ENCODE peak calls at places on chromosomes 5 and 9, in ten cellular contexts. M, Y, S, P, F, N, V, Q, I and D are unnamed samples.

GRCh38 chr5:123099514-123100151 is 10.6 kb downstream of the PRDM6 start:
- DNase-seq in S (no peak), N (no peak), Y (no peak), P (no peak), M (no peak), I (no peak), F (peak), V (no peak), Q (no peak), D (no peak)

GRCh38 chr9:36386396-36386795 is 13.7 kb downstream of the RNF38 start:
- DNase-seq in N (no peak), S (no peak), I (no peak), P (no peak), Y (no peak), V (no peak), F (no peak), Q (no peak), M (no peak), D (no peak)

GRCh38 chr9:98798254-98798653 is 1.9 kb upstream of the ANKS6 start:
- DNase-seq in Q (no peak), I (no peak), P (no peak), S (no peak), V (no peak), Y (no peak), M (no peak), N (no peak), F (no peak), D (no peak)

GRCh38 chr9:114488398-114489129 is 16.7 kb downstream of the WHRN start:
- DNase-seq in P (no peak), V (no peak), M (peak), N (no peak), F (no peak), Q (no peak), I (no peak), Y (no peak), S (no peak), D (no peak)

GRCh38 chr9:133656211-133657119 is 20.3 kb downstream of the DBH start:
- DNase-seq in Q (no peak), P (no peak), I (no peak), M (no peak), Y (no peak), N (peak), F (no peak), S (no peak), V (no peak), D (no peak)

GRCh38 chr5:126884269-126884819 is 107.4 kb downstream of the LMNB1 start:
- DNase-seq in F (peak), N (no peak), M (no peak), S (no peak), I (peak), Q (no peak), P (peak), Y (peak), V (peak), D (peak)

GRCh38 chr5:118768607-118769175 is 219.7 kb downstream of the DTWD2 start:
- DNase-seq in P (no peak), Y (no peak), S (no peak), I (no peak), Q (no peak), V (no peak), N (no peak), M (no peak), F (no peak), D (no peak)

GRCh38 chr5:174064171-174064570 is 18.7 kb downstream of the NSG2 start:
- DNase-seq in S (no peak), Q (no peak), V (no peak), Y (no peak), N (no peak), P (no peak), I (peak), M (no peak), F (no peak), D (no peak)

GRCh38 chr5:167967494-167968180 is 323.8 kb upstream of the WWC1 start:
- DNase-seq in Q (no peak), Y (no peak), V (no peak), I (no peak), S (no peak), P (no peak), N (no peak), M (no peak), F (peak), D (no peak)

GRCh38 chr9:134469041-134469875 is 143.0 kb downstream of the RXRA start:
- DNase-seq in I (peak), V (no peak), F (no peak), M (no peak), S (no peak), Q (peak), Y (no peak), P (no peak), N (no peak), D (no peak)

GRCh38 chr9:106892632-106893031 is 29.7 kb downstream of the ZNF462 start:
- DNase-seq in Y (peak), M (no peak), N (no peak), Q (no peak), I (peak), S (peak), F (peak), V (peak), P (peak), D (peak)

GRCh38 chr9:110452227-110452801 is 114.7 kb upstream of the TXNDC8 start:
- DNase-seq in I (peak), M (no peak), P (no peak), N (no peak), F (peak), V (peak), Q (no peak), S (no peak), Y (no peak), D (no peak)

GRCh38 chr9:89435315-89435823 is 62.5 kb downstream of the SEMA4D start:
- DNase-seq in Y (no peak), S (peak), V (no peak), F (no peak), P (no peak), Q (peak), I (no peak), N (no peak), M (peak), D (no peak)

GRCh38 chr9:131624636-131625241 is 79.4 kb downstream of the PRRT1B start:
- DNase-seq in I (peak), V (no peak), F (no peak), S (no peak), M (no peak), Q (no peak), Y (no peak), P (no peak), N (no peak), D (no peak)

GRCh38 chr9:8733096-8733954 is 933.7 kb upstream of the DMAC1 start:
- DNase-seq in N (no peak), F (no peak), V (peak), S (no peak), M (no peak), Y (no peak), P (peak), I (no peak), Q (peak), D (no peak)

GRCh38 chr9:77449177-77450092 is 198.7 kb downstream of the GNA14 start:
- DNase-seq in S (no peak), V (peak), M (no peak), Y (no peak), Q (no peak), N (no peak), F (no peak), P (peak), I (peak), D (peak)

GRCh38 chr5:173707392-173707791 is 90.9 kb upstream of the BOD1 start:
- DNase-seq in M (no peak), P (no peak), S (peak), I (peak), Q (no peak), N (no peak), V (peak), Y (no peak), F (no peak), D (peak)

GRCh38 chr9:136947955-136948510 is 3.0 kb downstream of the C8G start:
- DNase-seq in P (no peak), Y (no peak), S (peak), Q (peak), V (peak), N (no peak), F (peak), M (peak), I (peak), D (peak)

GRCh38 chr5:69503144-69503488 is 10.5 kb downstream of the OCLN start:
- DNase-seq in P (no peak), F (no peak), V (no peak), M (no peak), N (no peak), S (no peak), Q (no peak), I (no peak), Y (no peak), D (no peak)

GRCh38 chr9:6852243-6852963 is 94.6 kb downstream of the KDM4C start:
- DNase-seq in M (no peak), V (peak), Y (peak), P (no peak), Q (no peak), I (peak), N (no peak), F (no peak), S (no peak), D (no peak)

DNA sequence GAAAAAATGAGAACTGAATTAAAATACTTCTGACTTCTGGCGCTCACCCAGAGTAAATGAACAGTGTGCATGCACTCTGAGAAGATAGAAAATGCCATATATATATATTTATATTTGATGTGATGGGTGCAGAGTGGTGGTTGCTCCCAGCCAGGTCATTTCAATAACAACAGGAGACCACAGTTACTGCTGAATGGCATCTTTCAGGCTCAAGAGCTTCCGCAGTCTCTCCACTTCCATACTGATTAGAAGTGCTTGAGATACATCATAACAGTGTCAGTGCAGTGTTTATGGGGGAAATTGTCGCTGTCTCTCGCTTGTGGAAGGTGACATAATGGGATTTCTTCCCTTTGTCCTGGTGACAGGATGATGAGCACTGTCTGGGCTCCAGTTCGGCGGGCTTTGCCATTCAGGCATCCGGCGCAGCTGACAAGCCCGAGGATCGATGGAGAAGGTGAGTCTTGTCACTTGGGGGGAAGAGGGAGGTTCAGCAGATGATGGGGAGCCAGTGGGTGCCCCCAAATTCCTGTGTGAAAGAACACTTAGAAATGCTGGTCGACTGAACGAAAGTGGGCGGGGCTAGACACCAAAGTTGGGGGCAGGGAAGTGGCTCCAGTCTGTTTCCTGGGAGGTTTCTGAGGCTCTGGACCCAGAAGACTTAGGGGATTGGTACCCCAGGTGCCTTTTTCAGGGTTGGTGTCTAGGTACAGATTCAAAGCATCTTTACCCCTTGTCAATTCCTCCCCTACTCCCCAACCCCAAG is 278.4 kb downstream of the ZSWIM6 start:
- DNase-seq in Y (no peak), V (no peak), Q (no peak), I (no peak), F (no peak), N (no peak), M (no peak), P (no peak), S (no peak), D (no peak)
- H3K4me3 ChIP-seq in Y (no peak), V (no peak), Q (no peak), I (no peak), F (no peak), N (no peak), M (no peak), P (no peak), S (no peak), D (no peak)

GRCh38 chr9:124042168-124042775 is 30.7 kb downstream of the LHX2 start:
- DNase-seq in P (no peak), F (no peak), Y (no peak), N (no peak), Q (no peak), V (no peak), M (no peak), S (no peak), I (peak), D (no peak)

GRCh38 chr9:124038790-124039633 is 27.4 kb downstream of the LHX2 start:
- DNase-seq in Q (no peak), S (no peak), P (no peak), V (no peak), Y (no peak), F (no peak), N (no peak), I (no peak), M (no peak), D (no peak)

GRCh38 chr9:124040935-124041816 is 29.6 kb downstream of the LHX2 start:
- DNase-seq in P (no peak), V (no peak), Y (peak), I (peak), Q (peak), F (peak), N (no peak), M (peak), S (peak), D (no peak)

GRCh38 chr9:124041817-124042116 is 30.2 kb downstream of the LHX2 start:
- DNase-seq in F (no peak), Q (no peak), S (no peak), Y (no peak), N (no peak), P (no peak), M (no peak), I (no peak), V (no peak), D (no peak)

GRCh38 chr9:124040186-124040920 is 28.8 kb downstream of the LHX2 start:
- DNase-seq in S (no peak), N (no peak), Y (no peak), V (peak), P (no peak), F (no peak), M (no peak), I (peak), Q (no peak), D (peak)
- H3K4me3 ChIP-seq in S (peak), N (no peak), Y (peak), V (no peak), P (peak), F (peak), M (peak), I (peak), Q (no peak), D (peak)

GRCh38 chr9:19662213-19662612 is 126.6 kb downstream of the SLC24A2 start:
- DNase-seq in Y (no peak), P (no peak), M (no peak), N (no peak), I (no peak), Q (no peak), S (no peak), F (peak), V (no peak), D (no peak)

GRCh38 chr9:19651681-19652080 is 137.2 kb downstream of the SLC24A2 start:
- DNase-seq in F (no peak), P (no peak), V (no peak), N (no peak), Q (no peak), I (no peak), M (no peak), S (no peak), Y (no peak), D (no peak)

GRCh38 chr9:19660019-19660418 is 128.8 kb downstream of the SLC24A2 start:
- DNase-seq in N (no peak), S (no peak), I (no peak), Q (no peak), P (no peak), V (no peak), Y (no peak), F (peak), M (no peak), D (no peak)

GRCh38 chr9:19656704-19657103 is 132.1 kb downstream of the SLC24A2 start:
- DNase-seq in Q (no peak), M (no peak), N (no peak), Y (no peak), P (no peak), S (no peak), V (no peak), I (no peak), F (no peak), D (no peak)
- H3K4me3 ChIP-seq in Q (no peak), M (no peak), N (no peak), Y (no peak), P (no peak), S (no peak), V (no peak), I (no peak), F (no peak), D (no peak)

DNA sequence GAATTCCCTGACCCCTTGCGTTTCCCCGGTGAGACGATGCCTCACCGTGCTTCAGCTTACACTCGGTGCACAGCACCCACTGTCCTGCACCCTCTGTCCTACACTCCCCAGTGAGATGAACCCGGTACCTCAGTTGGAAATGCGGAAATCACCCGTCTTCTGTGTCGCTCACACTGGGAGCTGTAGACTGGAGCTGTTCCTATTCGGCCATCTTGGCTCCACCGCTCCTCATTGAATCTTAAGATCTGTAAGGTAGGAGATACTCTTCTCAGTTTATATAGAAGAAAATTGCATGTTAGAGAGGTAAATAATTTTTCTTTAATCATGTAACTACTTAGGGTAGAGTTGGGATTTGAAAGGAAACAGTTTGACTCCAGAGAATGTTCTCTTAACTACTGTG is 62.2 kb downstream of the DMRTA1 start:
- DNase-seq in M (no peak), I (no peak), F (no peak), V (no peak), N (no peak), Y (no peak), S (no peak), Q (no peak), P (no peak), D (no peak)
- H3K4me3 ChIP-seq in M (no peak), I (no peak), F (no peak), V (no peak), N (no peak), Y (no peak), S (no peak), Q (no peak), P (no peak), D (no peak)

GRCh38 chr5:77180167-77181081 is 30.1 kb upstream of the PDE8B start:
- DNase-seq in I (peak), S (peak), N (no peak), Q (peak), Y (no peak), M (peak), P (no peak), V (peak), F (peak), D (no peak)
- H3K4me3 ChIP-seq in I (peak), S (peak), N (no peak), Q (no peak), Y (peak), M (peak), P (peak), V (peak), F (peak), D (peak)